ENCODE peak calls at places on chromosomes 12 and 14, in seven cellular contexts. M is choroid plexus epithelial cell, N is ascending aorta, W is suprapubic skin, Y is fibroblast of villous mesenchyme, B is H7, O is MG63. T is an unnamed sample.

GRCh38 chr12:4997939-4998338 is 45.7 kb upstream of the KCNA5 start:
- DNase-seq in M (peak), B (no peak), W (no peak), O (peak), Y (peak), N (peak), T (peak)

GRCh38 chr12:5395443-5396401 is 36.2 kb upstream of the NTF3 start:
- DNase-seq in Y (no peak), W (no peak), M (no peak), B (no peak), N (no peak), O (no peak), T (no peak)

GRCh38 chr12:97984951-97985350 is 522.3 kb downstream of the RMST start:
- DNase-seq in N (no peak), W (no peak), O (peak), B (no peak), M (no peak), Y (no peak), T (no peak)

GRCh38 chr12:105461276-105461975 is 130.9 kb downstream of the C12orf75 start:
- DNase-seq in O (no peak), Y (no peak), W (no peak), N (no peak), M (peak), B (no peak), T (no peak)

GRCh38 chr12:76277480-76277879 is 70.7 kb downstream of the BBS10 start:
- DNase-seq in W (no peak), O (peak), N (no peak), M (peak), Y (peak), B (no peak), T (peak)

GRCh38 chr14:34682787-34683321 is 31.5 kb downstream of the CFL2 start:
- DNase-seq in W (no peak), B (no peak), O (no peak), M (peak), N (no peak), Y (peak), T (peak)

GRCh38 chr12:25648460-25648859 is 95.4 kb upstream of the LMNTD1 start:
- DNase-seq in M (peak), W (peak), Y (peak), O (peak), B (peak), N (no peak), T (peak)

GRCh38 chr12:68559246-68559645 is 51.5 kb upstream of the RAP1B start:
- DNase-seq in B (no peak), M (no peak), O (no peak), N (no peak), Y (no peak), W (no peak), T (no peak)

GRCh38 chr14:35161231-35161630 is 38.9 kb downstream of the PRORP start:
- DNase-seq in W (no peak), Y (no peak), B (no peak), O (no peak), N (no peak), M (peak), T (no peak)

GRCh38 chr12:41556176-41556575 is 368.1 kb downstream of the PDZRN4 start:
- DNase-seq in O (no peak), N (no peak), B (no peak), Y (no peak), W (no peak), M (no peak), T (no peak)

GRCh38 chr12:132435486-132436187 is 54.3 kb upstream of the FBRSL1 start:
- DNase-seq in M (no peak), W (no peak), N (no peak), B (no peak), Y (no peak), O (no peak), T (no peak)

GRCh38 chr12:132436791-132437251 is 53.1 kb upstream of the FBRSL1 start:
- DNase-seq in M (no peak), W (no peak), B (no peak), Y (no peak), O (no peak), N (no peak), T (no peak)

GRCh38 chr12:132438726-132439125 is 51.2 kb upstream of the FBRSL1 start:
- DNase-seq in Y (no peak), O (no peak), M (no peak), B (peak), W (no peak), N (no peak), T (no peak)

GRCh38 chr12:132438139-132438700 is 51.7 kb upstream of the FBRSL1 start:
- DNase-seq in M (no peak), N (no peak), O (no peak), B (peak), W (no peak), Y (no peak), T (no peak)

DNA sequence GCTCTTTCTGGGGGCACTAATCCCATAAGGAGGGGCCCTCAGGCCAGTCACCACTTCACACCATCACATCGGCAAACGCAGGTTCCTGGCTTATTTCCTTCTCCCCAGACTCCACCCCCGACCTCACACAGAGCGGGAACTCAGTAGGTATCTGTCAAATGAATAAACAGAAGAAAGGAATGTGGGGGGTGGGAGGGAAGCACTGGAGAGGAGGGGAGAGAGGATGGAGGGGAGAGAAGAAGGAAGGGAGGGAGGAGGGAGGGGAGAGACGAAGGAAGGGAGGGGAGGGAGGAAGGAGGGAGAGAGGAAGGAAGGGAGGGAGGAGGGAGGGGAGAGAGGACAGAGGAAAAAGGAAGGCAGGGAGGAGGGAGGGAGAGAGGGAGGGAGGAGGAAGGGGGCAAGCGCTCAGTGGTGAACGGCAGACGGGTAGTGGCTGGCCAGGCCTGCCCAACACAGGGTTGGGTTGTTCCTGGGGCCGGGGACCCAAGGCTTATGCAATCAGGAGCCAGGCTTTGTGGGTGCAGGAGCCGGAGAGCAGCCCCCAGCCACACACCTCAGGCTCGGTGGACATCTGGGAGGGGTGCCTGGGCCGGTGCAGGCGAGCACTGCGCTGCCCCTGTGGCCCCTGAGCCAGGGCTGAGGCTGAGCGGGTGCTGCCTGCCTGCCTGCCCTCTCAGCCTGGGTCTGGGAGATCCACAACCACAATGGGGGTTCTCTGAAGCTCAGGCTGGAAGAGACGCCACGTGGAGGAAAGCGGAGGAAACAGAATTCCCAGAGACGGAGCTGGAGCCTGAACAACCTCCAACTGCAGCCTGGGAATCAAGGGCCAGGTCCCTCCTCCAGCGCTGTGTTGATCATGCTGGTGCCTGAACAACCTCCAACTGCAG is 52.5 kb upstream of the FBRSL1 start:
- DNase-seq in N (no peak), B (peak), O (no peak), M (peak), W (no peak), Y (no peak), T (no peak)
- H3K4me3 ChIP-seq in N (no peak), B (peak), O (no peak), M (no peak), W (no peak), Y (no peak), T (no peak)

DNA sequence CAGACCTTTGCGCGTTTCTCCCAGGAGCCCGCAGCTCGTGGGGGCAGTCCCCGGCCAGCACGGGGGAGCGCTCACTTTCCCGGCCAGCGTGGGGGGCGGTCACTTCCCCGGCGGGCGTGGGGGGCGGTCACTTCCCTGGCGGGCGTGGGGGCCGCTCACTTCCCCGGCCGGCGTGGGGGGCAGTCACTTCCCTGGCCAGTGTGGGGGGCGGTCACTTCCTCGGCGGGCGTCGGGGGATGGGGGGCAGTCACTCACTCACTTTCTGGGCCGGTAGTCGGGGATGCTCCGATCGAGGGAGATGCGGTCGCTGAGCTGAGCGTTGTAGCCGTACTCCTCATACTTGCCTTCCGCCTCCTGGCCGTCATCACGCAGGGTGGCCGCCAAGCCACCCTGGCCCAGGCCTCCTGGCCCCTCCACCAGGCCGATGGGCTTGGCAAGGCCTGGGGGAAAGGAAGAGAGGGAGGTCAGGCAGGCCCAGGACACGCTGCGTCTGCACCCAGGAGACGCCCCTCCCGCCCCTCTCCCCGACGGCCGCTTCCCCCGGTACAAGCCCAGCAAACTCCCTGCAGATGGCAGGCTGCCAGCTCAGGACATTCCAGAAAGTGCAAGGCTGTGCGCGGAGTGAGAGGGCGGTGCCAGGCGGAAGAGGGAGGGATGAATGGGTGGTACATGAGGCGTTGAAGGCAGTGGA is 43.3 kb downstream of the GALNT9 start:
- DNase-seq in M (peak), W (no peak), Y (peak), O (peak), B (peak), N (peak), T (peak)
- H3K4me3 ChIP-seq in M (peak), W (no peak), Y (no peak), O (no peak), B (no peak), N (peak), T (no peak)

GRCh38 chr12:92927436-92928116 is 1.5 kb downstream of the EEA1 start:
- DNase-seq in M (peak), B (peak), O (peak), Y (peak), N (no peak), W (no peak), T (peak)

GRCh38 chr12:92927055-92927435 is 2.0 kb downstream of the EEA1 start:
- DNase-seq in W (peak), Y (no peak), B (no peak), O (peak), N (no peak), M (peak), T (peak)

GRCh38 chr12:92928431-92928961 is 599 bp downstream of the EEA1 start:
- DNase-seq in W (peak), O (peak), N (peak), Y (no peak), B (no peak), M (peak), T (peak)

GRCh38 chr12:92928962-92929915 is at the start of gene EEA1:
- DNase-seq in M (peak), B (peak), O (peak), Y (peak), W (peak), N (peak), T (peak)

GRCh38 chr12:92926549-92926948 is 2.5 kb downstream of the EEA1 start:
- DNase-seq in B (no peak), Y (no peak), O (no peak), N (no peak), M (no peak), W (no peak), T (no peak)
- H3K4me3 ChIP-seq in B (no peak), Y (peak), O (peak), N (peak), M (peak), W (no peak), T (no peak)

GRCh38 chr14:77313374-77313773 is 7.3 kb downstream of the POMT2 start:
- DNase-seq in O (no peak), N (no peak), M (no peak), W (no peak), B (no peak), Y (peak), T (no peak)

GRCh38 chr14:77314043-77314442 is 6.6 kb downstream of the POMT2 start:
- DNase-seq in Y (peak), B (no peak), N (no peak), M (peak), O (peak), W (no peak), T (no peak)

GRCh38 chr14:77314539-77314938 is 6.1 kb downstream of the POMT2 start:
- DNase-seq in O (no peak), W (no peak), Y (peak), B (no peak), N (no peak), M (no peak), T (no peak)

GRCh38 chr14:77316872-77317271 is 3.8 kb downstream of the POMT2 start:
- DNase-seq in B (no peak), N (no peak), W (no peak), M (no peak), O (no peak), Y (no peak), T (no peak)

GRCh38 chr14:77315115-77315944 is 5.4 kb downstream of the POMT2 start:
- DNase-seq in Y (no peak), N (no peak), M (no peak), W (no peak), O (no peak), B (no peak), T (peak)
- H3K4me3 ChIP-seq in Y (no peak), N (no peak), M (no peak), W (no peak), O (no peak), B (no peak), T (no peak)

GRCh38 chr12:64660237-64661018 is 50.1 kb downstream of the RASSF3 start:
- DNase-seq in N (no peak), Y (no peak), M (no peak), B (no peak), O (no peak), W (no peak), T (no peak)
- H3K4me3 ChIP-seq in N (no peak), Y (no peak), M (no peak), B (no peak), O (no peak), W (no peak), T (no peak)

GRCh38 chr14:96380735-96381134 is 11.2 kb upstream of the AK7 start:
- DNase-seq in Y (no peak), N (no peak), O (no peak), M (no peak), B (no peak), W (no peak), T (no peak)
- H3K4me3 ChIP-seq in Y (no peak), N (no peak), O (no peak), M (no peak), B (no peak), W (no peak), T (no peak)

GRCh38 chr12:93135286-93136239 is 206.5 kb upstream of the EEA1 start:
- DNase-seq in B (no peak), N (no peak), W (no peak), O (no peak), Y (peak), M (peak), T (no peak)

GRCh38 chr12:93139028-93139665 is 210.1 kb upstream of the EEA1 start:
- DNase-seq in M (no peak), N (no peak), B (no peak), O (peak), W (no peak), Y (no peak), T (no peak)

GRCh38 chr12:93140309-93140708 is 211.2 kb upstream of the EEA1 start:
- DNase-seq in O (no peak), B (no peak), Y (no peak), M (no peak), N (no peak), W (no peak), T (no peak)

GRCh38 chr12:93136243-93137015 is 207.3 kb upstream of the EEA1 start:
- DNase-seq in N (no peak), O (no peak), W (no peak), B (no peak), Y (no peak), M (no peak), T (no peak)

DNA sequence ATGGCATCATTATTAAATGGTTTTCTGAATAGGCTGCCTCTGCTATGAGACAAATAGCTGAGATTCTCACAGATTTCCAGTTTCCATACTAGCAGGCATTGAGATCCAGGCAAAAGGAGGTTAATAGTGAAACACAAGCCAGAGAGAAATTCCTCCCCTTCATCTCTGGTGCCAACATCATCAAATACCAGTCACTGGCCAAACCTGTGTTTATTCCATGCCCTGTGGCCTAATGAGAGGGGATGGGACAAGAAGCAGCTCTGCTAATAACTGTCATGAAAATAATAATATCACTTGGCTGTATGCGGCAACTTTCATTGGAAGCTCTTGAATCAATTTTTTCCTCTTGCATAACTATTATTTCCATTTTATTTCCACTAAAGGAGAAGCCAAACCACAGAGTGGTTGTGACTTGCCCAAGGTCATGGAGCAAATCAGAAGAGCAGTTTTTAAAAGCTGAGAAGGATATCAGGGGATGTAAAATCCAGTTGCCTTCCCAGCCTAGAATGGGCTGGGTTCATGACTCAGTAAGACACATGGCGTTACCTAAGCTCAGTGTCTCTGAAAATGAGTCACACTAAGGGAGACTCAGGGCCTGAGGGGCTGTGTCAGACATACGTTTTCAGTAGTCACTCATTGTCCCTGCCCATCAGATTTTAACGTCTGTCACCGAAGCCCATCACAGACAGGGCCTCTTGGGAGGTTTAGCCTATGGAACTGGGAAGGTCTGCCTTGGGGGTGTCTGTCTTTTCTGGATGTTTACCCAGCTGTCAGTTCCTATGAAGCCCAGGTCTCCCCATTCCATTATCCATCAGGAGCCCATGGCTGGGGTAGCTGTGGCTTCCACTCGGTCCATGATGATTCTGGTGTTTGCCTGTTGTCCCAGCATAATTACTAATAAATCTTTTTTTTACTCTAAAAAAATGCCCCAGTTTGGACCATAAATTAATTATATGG is 208.8 kb upstream of the EEA1 start:
- DNase-seq in W (no peak), B (no peak), M (peak), N (no peak), O (peak), Y (peak), T (peak)
- H3K4me3 ChIP-seq in W (no peak), B (no peak), M (no peak), N (no peak), O (no peak), Y (no peak), T (no peak)

GRCh38 chr14:103705158-103705523 is 10.1 kb downstream of the XRCC3 start:
- DNase-seq in M (no peak), N (no peak), W (no peak), B (no peak), O (no peak), Y (peak), T (no peak)

GRCh38 chr14:103704708-103705107 is 10.5 kb downstream of the XRCC3 start:
- DNase-seq in B (no peak), M (no peak), Y (no peak), N (no peak), O (no peak), W (no peak), T (no peak)

GRCh38 chr14:103707329-103708263 is 7.7 kb downstream of the XRCC3 start:
- DNase-seq in B (no peak), O (no peak), W (no peak), M (no peak), Y (no peak), N (no peak), T (no peak)

GRCh38 chr14:103706551-103707328 is 8.5 kb downstream of the XRCC3 start:
- DNase-seq in M (no peak), Y (no peak), B (no peak), N (no peak), O (no peak), W (no peak), T (no peak)

GRCh38 chr14:103705524-103706284 is 9.5 kb downstream of the XRCC3 start:
- DNase-seq in B (no peak), W (peak), O (no peak), Y (no peak), N (no peak), M (no peak), T (no peak)
- H3K4me3 ChIP-seq in B (no peak), W (no peak), O (no peak), Y (no peak), N (no peak), M (no peak), T (no peak)

DNA sequence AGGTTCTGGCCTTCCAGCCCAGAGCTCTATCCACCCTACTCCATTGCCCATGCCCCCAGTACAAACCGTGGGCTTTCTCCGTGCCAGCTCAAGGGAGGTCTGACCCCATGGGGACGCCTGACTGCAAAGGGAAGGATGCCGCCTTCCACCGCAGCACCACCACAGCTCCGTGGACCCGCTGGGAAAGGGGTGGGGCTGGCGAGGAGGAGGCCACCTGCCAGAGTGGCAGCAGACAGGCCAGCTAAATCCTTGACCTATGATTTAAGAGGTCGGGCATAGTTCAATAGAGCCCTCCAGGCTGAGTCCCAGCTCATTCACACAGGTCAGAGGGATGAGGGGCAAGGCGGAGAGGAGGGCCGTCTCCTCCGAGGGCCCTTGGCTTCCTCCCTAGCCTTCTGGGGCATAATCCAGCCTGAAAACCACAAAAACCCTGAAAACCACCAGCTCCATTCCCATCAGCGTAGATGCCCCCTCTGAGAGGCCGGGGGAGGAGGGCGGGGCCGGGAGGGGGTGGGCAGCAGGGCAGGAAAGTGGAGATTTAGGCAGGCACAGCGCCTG is 14.9 kb upstream of the FIGNL2 start:
- DNase-seq in M (no peak), B (no peak), Y (no peak), O (no peak), W (no peak), N (no peak), T (no peak)
- H3K4me3 ChIP-seq in M (no peak), B (peak), Y (no peak), O (no peak), W (peak), N (peak), T (peak)

GRCh38 chr14:51464411-51464810 is 187.3 kb upstream of the FRMD6 start:
- DNase-seq in W (no peak), M (no peak), B (no peak), N (no peak), Y (no peak), O (no peak), T (no peak)
- H3K4me3 ChIP-seq in W (no peak), M (no peak), B (no peak), N (no peak), Y (no peak), O (no peak), T (no peak)

T was measured in SJCRH30.